ENCODE peak calls at places on chromosomes 2 and 18, in six cellular contexts. E is PC-3, M is HepG2, J is GM23248, H is neural progenitor cell, X is GM23338. G is an unnamed sample.

GRCh38 chr2:172937884-172938712 is 137.5 kb upstream of the MAP3K20 start:
- DNase-seq in E (no peak), M (no peak), J (no peak), H (no peak), X (no peak), G (no peak)

GRCh38 chr2:144583741-144584453 is 64.0 kb upstream of the ZEB2 start:
- DNase-seq in E (peak), M (no peak), J (peak), H (no peak), X (no peak), G (peak)

GRCh38 chr2:98280376-98281102 is 65.7 kb upstream of the CNGA3 start:
- DNase-seq in E (no peak), M (no peak), J (peak), H (peak), X (peak), G (no peak)

GRCh38 chr18:75240433-75240832 is 29.8 kb downstream of the TSHZ1 start:
- DNase-seq in E (no peak), M (no peak), J (no peak), H (no peak), X (no peak), G (no peak)

GRCh38 chr18:34322365-34323289 is 97.9 kb upstream of the NOL4 start:
- DNase-seq in E (peak), M (peak), J (peak), H (peak), X (peak), G (peak)

GRCh38 chr18:42813570-42813969 is 301.9 kb downstream of the RIT2 start:
- DNase-seq in E (no peak), M (no peak), J (no peak), H (no peak), X (no peak), G (no peak)

GRCh38 chr2:216298719-216299118 is 73.6 kb downstream of the MARCHF4 start:
- DNase-seq in E (peak), M (no peak), J (peak), H (no peak), X (no peak), G (peak)

GRCh38 chr2:218984239-218985020 is 554 bp downstream of the FEV start:
- DNase-seq in E (peak), M (no peak), J (peak), H (peak), X (peak), G (no peak)

GRCh38 chr18:57141208-57142129 is 5.4 kb upstream of the BOD1L2 start:
- DNase-seq in E (peak), M (peak), J (no peak), H (no peak), X (no peak), G (no peak)

GRCh38 chr2:199462167-199462976 is 4.6 kb upstream of the SATB2 start:
- DNase-seq in E (no peak), M (no peak), J (no peak), H (peak), X (peak), G (no peak)

GRCh38 chr18:48313803-48314202 is 95.4 kb downstream of the ZBTB7C start:
- DNase-seq in E (no peak), M (no peak), J (no peak), H (no peak), X (no peak), G (no peak)

GRCh38 chr2:172103471-172104292 is 982 bp upstream of the DLX2 start:
- DNase-seq in E (peak), M (peak), J (peak), H (peak), X (peak), G (peak)

GRCh38 chr18:22283397-22283796 is 114.0 kb downstream of the GATA6 start:
- DNase-seq in E (no peak), M (no peak), J (peak), H (no peak), X (no peak), G (peak)

GRCh38 chr2:109376115-109376514 is 237.7 kb downstream of the SEPTIN10 start:
- DNase-seq in E (peak), M (no peak), J (peak), H (no peak), X (no peak), G (peak)

GRCh38 chr18:8662574-8663255 is 42.6 kb upstream of the MTCL1 start:
- DNase-seq in E (no peak), M (no peak), J (no peak), H (no peak), X (no peak), G (no peak)

GRCh38 chr2:120347387-120348010 is 1.6 kb downstream of the INHBB start:
- DNase-seq in E (no peak), M (no peak), J (peak), H (peak), X (peak), G (no peak)

GRCh38 chr2:120346034-120346666 is at the start of gene INHBB:
- DNase-seq in E (peak), M (no peak), J (peak), H (peak), X (peak), G (no peak)

GRCh38 chr2:120344991-120345975 is 653 bp upstream of the INHBB start:
- DNase-seq in E (peak), M (no peak), J (peak), H (peak), X (peak), G (no peak)

GRCh38 chr2:120348134-120349103 is 2.5 kb downstream of the INHBB start:
- DNase-seq in E (peak), M (peak), J (no peak), H (no peak), X (peak), G (no peak)

GRCh38 chr2:120346667-120347358 is 877 bp downstream of the INHBB start:
- DNase-seq in E (no peak), M (no peak), J (peak), H (peak), X (peak), G (peak)
- TF ChIP-seq EZH2 in E (no peak), M (peak), J (no peak), H (peak), X (peak), G (peak)

GRCh38 chr2:104854507-104855173 is 725 bp downstream of the POU3F3 start:
- DNase-seq in E (no peak), M (no peak), J (peak), H (peak), X (peak), G (no peak)

GRCh38 chr2:104857262-104858221 is 3.6 kb downstream of the POU3F3 start:
- DNase-seq in E (no peak), M (no peak), J (no peak), H (peak), X (peak), G (no peak)

GRCh38 chr2:104856973-104857261 is 3.0 kb downstream of the POU3F3 start:
- DNase-seq in E (no peak), M (no peak), J (no peak), H (peak), X (no peak), G (no peak)

GRCh38 chr2:104855174-104856085 is 1.5 kb downstream of the POU3F3 start:
- DNase-seq in E (no peak), M (no peak), J (no peak), H (peak), X (peak), G (no peak)

GRCh38 chr2:104856086-104856972 is 2.4 kb downstream of the POU3F3 start:
- DNase-seq in E (no peak), M (no peak), J (no peak), H (peak), X (peak), G (no peak)
- TF ChIP-seq EZH2 in E (no peak), M (no peak), J (no peak), H (peak), X (peak), G (peak)

GRCh38 chr2:45218931-45219339 is 209.7 kb upstream of the SIX2 start:
- DNase-seq in E (peak), M (no peak), J (no peak), H (no peak), X (no peak), G (no peak)

GRCh38 chr2:45223531-45223930 is 214.3 kb upstream of the SIX2 start:
- DNase-seq in E (no peak), M (no peak), J (no peak), H (no peak), X (no peak), G (no peak)

GRCh38 chr2:45216118-45216517 is 206.9 kb upstream of the SIX2 start:
- DNase-seq in E (no peak), M (no peak), J (no peak), H (no peak), X (no peak), G (no peak)

GRCh38 chr2:45218298-45218697 is 209.0 kb upstream of the SIX2 start:
- DNase-seq in E (no peak), M (no peak), J (no peak), H (no peak), X (no peak), G (no peak)

GRCh38 chr2:45220227-45220626 is 211.0 kb upstream of the SIX2 start:
- DNase-seq in E (no peak), M (no peak), J (no peak), H (no peak), X (no peak), G (no peak)
- TF ChIP-seq EZH2 in E (no peak), M (no peak), J (no peak), H (no peak), X (no peak), G (no peak)

DNA sequence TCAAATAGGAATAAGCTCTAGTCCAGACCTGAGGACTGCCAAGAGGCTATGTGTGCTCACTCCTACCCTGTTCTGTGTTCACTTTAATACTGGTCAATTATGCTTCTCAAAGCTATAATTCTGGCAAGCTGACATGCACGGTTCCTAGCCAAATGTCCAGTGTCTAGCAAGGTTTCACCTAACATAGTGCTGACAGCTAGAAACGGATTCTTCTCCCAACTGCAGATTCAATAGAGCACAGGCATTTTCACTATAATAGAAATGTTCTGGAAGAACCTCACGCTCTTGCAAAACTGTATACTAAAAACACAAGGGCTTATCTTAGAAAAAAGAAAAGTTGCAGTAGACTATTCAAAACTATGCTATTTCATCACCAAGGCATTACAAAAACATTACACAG is 45.1 kb downstream of the HDAC4 start:
- DNase-seq in E (no peak), M (no peak), J (peak), H (no peak), X (no peak), G (no peak)
- TF ChIP-seq EZH2 in E (no peak), M (no peak), J (no peak), H (no peak), X (no peak), G (no peak)

DNA sequence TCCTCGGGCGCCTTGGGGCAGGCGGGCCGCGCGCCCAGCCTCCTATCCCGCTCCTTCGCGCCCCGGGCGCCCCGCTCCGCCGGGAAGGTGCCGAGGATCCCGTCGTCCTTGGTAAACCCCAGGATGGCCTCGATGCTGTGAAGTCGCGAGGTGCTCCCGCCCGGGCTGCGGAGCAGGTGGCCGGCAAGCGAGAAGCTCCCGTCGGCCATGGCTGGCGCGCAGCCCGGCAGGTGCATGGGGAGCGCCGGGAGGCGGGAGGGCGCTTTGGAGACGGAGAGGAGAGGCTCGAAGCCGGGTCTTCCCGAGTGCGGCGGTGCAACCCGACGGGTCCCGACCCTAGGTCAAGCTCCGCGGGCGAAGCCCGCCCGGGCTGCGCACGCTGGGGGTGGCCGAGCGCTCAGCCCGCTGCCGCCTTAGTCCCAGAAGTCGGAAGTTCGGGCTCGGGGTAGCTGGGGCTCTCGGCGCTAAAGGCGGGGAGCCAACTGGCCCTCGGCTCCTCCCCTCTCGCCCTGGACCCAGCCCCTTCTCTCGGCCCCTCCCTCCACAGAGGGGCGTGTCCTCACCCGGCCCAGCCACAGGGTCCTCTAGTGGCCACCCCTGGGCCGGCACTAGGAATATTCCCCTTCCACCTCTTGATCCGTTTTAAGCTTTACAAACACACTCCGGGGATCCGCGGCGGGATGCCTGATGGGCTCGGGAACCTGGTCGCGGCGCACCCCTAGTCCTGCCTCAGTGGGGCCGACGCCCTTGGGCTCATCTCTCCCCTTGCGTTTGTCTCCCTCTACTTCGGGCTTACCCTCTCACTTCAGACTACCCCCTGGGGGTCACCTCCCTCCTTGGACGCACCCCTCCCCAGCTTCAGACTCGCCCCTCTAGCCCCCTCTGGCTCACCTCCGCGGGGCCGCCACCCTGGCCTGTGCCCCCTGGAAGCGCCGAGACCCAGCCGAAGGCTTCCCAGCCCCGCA is at the start of gene RAX:
- DNase-seq in E (no peak), M (no peak), J (peak), H (peak), X (peak), G (no peak)
- TF ChIP-seq EZH2 in E (no peak), M (no peak), J (peak), H (peak), X (peak), G (peak)